ENCODE peak calls at places on chromosomes 11 and 22, in nine cellular contexts. E is AG04450; L is MM.1S; B is H7; U is CD8-positive, alpha-beta T cell; K is fibroblast of lung; Y is BE2C; A is left lung; N is transverse colon. D is an unnamed sample.

GRCh38 chr11:67352546-67353316 is 615 bp downstream of the POLD4 start:
- DNase-seq in E (no peak), L (peak), B (no peak), U (peak), K (no peak), Y (peak), A (peak), N (peak), D (no peak)

GRCh38 chr11:14029971-14030531 is 67.5 kb downstream of the SPON1 start:
- DNase-seq in E (peak), L (no peak), B (no peak), U (no peak), K (peak), Y (no peak), A (peak), N (peak), D (no peak)

GRCh38 chr22:42417645-42418303 is 14.4 kb downstream of the NFAM1 start:
- DNase-seq in E (no peak), L (no peak), B (no peak), U (no peak), K (no peak), Y (no peak), A (no peak), N (no peak), D (no peak)

GRCh38 chr11:8055836-8056526 is 25.0 kb upstream of the TUB start:
- DNase-seq in E (no peak), L (no peak), B (no peak), U (no peak), K (no peak), Y (no peak), A (no peak), N (no peak), D (no peak)

GRCh38 chr11:111631034-111631665 is 28.9 kb downstream of the SIK2 start:
- DNase-seq in E (no peak), L (no peak), B (no peak), U (no peak), K (no peak), Y (no peak), A (no peak), N (no peak), D (no peak)

GRCh38 chr11:130391692-130392091 is 36.7 kb downstream of the ADAMTS8 start:
- DNase-seq in E (no peak), L (no peak), B (no peak), U (no peak), K (no peak), Y (no peak), A (no peak), N (no peak), D (no peak)

GRCh38 chr11:70769106-70769505 is 370.8 kb downstream of the CTTN start:
- DNase-seq in E (no peak), L (no peak), B (no peak), U (no peak), K (no peak), Y (no peak), A (no peak), N (no peak), D (no peak)

GRCh38 chr11:81237139-81237538 is 1496.5 kb downstream of the FAM181B start:
- DNase-seq in E (no peak), L (peak), B (peak), U (no peak), K (peak), Y (no peak), A (no peak), N (no peak), D (peak)

GRCh38 chr11:76664578-76665061 is 5.9 kb downstream of the LRRC32 start:
- DNase-seq in E (no peak), L (peak), B (no peak), U (peak), K (no peak), Y (peak), A (peak), N (peak), D (peak)

GRCh38 chr11:42972741-42973140 is 339.1 kb upstream of the API5 start:
- DNase-seq in E (no peak), L (no peak), B (no peak), U (no peak), K (no peak), Y (peak), A (no peak), N (no peak), D (no peak)

GRCh38 chr11:44445500-44446340 is 119.7 kb upstream of the CD82 start:
- DNase-seq in E (no peak), L (no peak), B (peak), U (no peak), K (no peak), Y (no peak), A (no peak), N (no peak), D (no peak)

GRCh38 chr11:44443836-44444769 is 121.4 kb upstream of the CD82 start:
- DNase-seq in E (no peak), L (no peak), B (no peak), U (no peak), K (no peak), Y (no peak), A (no peak), N (no peak), D (no peak)

GRCh38 chr11:44446341-44446712 is 119.1 kb upstream of the CD82 start:
- DNase-seq in E (no peak), L (no peak), B (no peak), U (no peak), K (no peak), Y (no peak), A (no peak), N (no peak), D (no peak)

GRCh38 chr11:44446996-44447771 is 118.3 kb upstream of the CD82 start:
- DNase-seq in E (no peak), L (no peak), B (no peak), U (no peak), K (no peak), Y (no peak), A (no peak), N (no peak), D (no peak)

GRCh38 chr11:44444770-44445321 is 120.6 kb upstream of the CD82 start:
- DNase-seq in E (no peak), L (no peak), B (no peak), U (no peak), K (no peak), Y (no peak), A (no peak), N (no peak), D (no peak)
- H3K4me3 ChIP-seq in E (no peak), L (no peak), B (no peak), U (no peak), K (no peak), Y (no peak), A (no peak), N (no peak), D (no peak)

GRCh38 chr22:46842606-46843005 is 80.2 kb downstream of the TBC1D22A start:
- DNase-seq in E (no peak), L (no peak), B (no peak), U (no peak), K (no peak), Y (no peak), A (no peak), N (peak), D (no peak)

GRCh38 chr22:46844606-46845210 is 82.3 kb downstream of the TBC1D22A start:
- DNase-seq in E (no peak), L (no peak), B (no peak), U (no peak), K (no peak), Y (no peak), A (no peak), N (no peak), D (no peak)

GRCh38 chr22:46845281-46846153 is 83.1 kb downstream of the TBC1D22A start:
- DNase-seq in E (no peak), L (no peak), B (peak), U (no peak), K (peak), Y (no peak), A (no peak), N (no peak), D (no peak)

GRCh38 chr22:46841528-46841927 is 79.1 kb downstream of the TBC1D22A start:
- DNase-seq in E (no peak), L (no peak), B (no peak), U (no peak), K (no peak), Y (no peak), A (no peak), N (no peak), D (no peak)

DNA sequence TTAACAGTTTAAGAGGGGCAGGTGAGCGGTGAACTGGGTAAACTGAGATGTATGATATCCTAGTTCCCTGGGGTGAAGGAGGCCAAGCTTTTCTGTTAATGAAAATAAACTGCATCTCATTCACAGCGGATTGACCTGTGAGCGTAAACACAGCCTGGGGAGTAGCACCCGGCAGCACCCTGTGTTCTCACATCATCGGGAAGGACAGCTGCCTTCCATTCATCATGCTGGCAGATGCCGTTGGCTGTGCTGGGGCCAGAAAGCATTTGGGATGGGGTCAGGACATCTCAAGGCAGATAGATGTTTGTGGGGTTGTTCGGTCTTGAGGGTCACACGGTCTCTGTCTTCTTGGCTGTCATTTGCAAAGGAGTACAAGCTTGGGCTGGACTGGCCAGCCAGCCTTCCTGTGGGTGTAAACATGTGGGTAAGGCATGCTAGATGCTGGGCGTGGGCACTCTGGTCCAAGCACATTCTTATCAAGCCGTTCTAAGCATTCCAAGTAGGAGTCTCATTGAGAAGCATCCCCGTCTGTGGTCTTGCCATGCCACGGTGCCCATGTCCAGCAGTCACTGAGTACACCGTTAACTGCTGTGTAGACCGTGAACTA is 81.3 kb downstream of the TBC1D22A start:
- DNase-seq in E (no peak), L (no peak), B (no peak), U (no peak), K (peak), Y (no peak), A (no peak), N (no peak), D (no peak)
- H3K4me3 ChIP-seq in E (no peak), L (no peak), B (no peak), U (no peak), K (no peak), Y (no peak), A (no peak), N (no peak), D (no peak)

GRCh38 chr11:119432484-119433368 is 9.8 kb upstream of the THY1 start:
- DNase-seq in E (peak), L (no peak), B (peak), U (no peak), K (peak), Y (no peak), A (peak), N (no peak), D (no peak)
- H3K4me3 ChIP-seq in E (peak), L (no peak), B (no peak), U (no peak), K (peak), Y (no peak), A (no peak), N (no peak), D (no peak)

GRCh38 chr22:25358421-25359170 is 139.2 kb downstream of the CRYBB2 start:
- DNase-seq in E (no peak), L (no peak), B (no peak), U (no peak), K (no peak), Y (no peak), A (no peak), N (no peak), D (no peak)
- H3K4me3 ChIP-seq in E (no peak), L (no peak), B (no peak), U (no peak), K (no peak), Y (no peak), A (no peak), N (no peak), D (no peak)

GRCh38 chr11:116723511-116723910 is 49.3 kb downstream of the BUD13 start:
- DNase-seq in E (no peak), L (no peak), B (peak), U (no peak), K (no peak), Y (no peak), A (no peak), N (no peak), D (no peak)

GRCh38 chr11:116724813-116725212 is 48.0 kb downstream of the BUD13 start:
- DNase-seq in E (no peak), L (no peak), B (no peak), U (no peak), K (no peak), Y (no peak), A (no peak), N (no peak), D (no peak)

GRCh38 chr11:116721983-116722382 is 50.8 kb downstream of the BUD13 start:
- DNase-seq in E (no peak), L (no peak), B (no peak), U (no peak), K (no peak), Y (no peak), A (no peak), N (no peak), D (no peak)

GRCh38 chr11:116727990-116728389 is 44.8 kb downstream of the BUD13 start:
- DNase-seq in E (no peak), L (no peak), B (peak), U (no peak), K (no peak), Y (no peak), A (no peak), N (no peak), D (no peak)

DNA sequence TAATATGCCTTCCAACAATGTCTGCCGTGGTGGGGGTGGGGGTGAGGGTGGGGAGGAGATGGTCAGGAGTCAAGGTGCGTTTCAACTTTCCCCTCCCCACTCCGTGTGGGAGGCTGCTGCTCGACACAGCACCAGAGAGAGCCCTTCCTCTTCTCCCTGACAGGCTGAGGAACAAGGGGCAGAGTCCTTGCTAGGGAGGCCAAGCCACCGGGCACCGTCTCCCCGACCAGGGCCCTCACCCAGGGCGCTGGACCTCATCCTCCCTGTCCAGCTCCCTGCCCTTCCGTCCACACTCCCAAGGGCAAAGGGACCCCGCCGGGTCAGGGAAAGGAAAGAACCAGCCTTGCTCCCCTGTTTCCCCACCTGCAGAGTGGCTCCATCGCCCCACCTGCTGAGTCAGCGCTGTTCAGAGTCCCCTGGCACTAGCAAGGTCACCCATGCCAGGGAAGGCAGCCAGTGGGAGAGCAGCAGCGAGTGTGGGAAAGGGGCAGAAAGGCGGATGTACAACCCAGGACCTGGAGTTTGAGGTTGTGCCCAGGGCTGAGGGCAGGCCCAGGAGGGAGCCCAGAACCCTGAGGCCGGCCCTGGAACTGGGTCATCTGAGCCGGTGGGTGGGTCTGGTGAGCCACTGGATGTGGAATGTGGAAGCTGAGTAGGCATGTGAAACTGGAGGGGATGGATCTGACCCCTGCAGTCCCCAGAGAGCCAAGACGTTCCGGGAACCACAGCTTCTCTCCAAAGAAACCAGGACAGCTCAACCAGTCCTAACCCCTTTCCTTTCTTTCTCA is 47.2 kb downstream of the BUD13 start:
- DNase-seq in E (no peak), L (no peak), B (peak), U (no peak), K (no peak), Y (no peak), A (no peak), N (no peak), D (no peak)
- H3K4me3 ChIP-seq in E (no peak), L (no peak), B (no peak), U (no peak), K (no peak), Y (no peak), A (no peak), N (no peak), D (no peak)